ENCODE peak calls at places on chromosomes 2 and 18, in seven cellular contexts. F, X, O, J, K, I and H are unnamed samples.

GRCh38 chr2:239826376-239826775 is 198.8 kb downstream of the NDUFA10 start:
- DNase-seq in F (no peak), X (no peak), O (no peak), J (peak; percentile 4), K (no peak), I (no peak), H (no peak)

GRCh38 chr18:8661754-8662573 is 43.4 kb upstream of the MTCL1 start:
- DNase-seq in F (no peak), X (no peak), O (peak; percentile 28), J (no peak), K (peak; percentile 16), I (peak; percentile 38), H (peak; percentile 39)

GRCh38 chr2:220259656-220260055 is 632.2 kb downstream of the SLC4A3 start:
- DNase-seq in F (no peak), X (no peak), O (no peak), J (no peak), K (no peak), I (no peak), H (no peak)

GRCh38 chr2:232795920-232796319 is 19.6 kb upstream of the KCNJ13 start:
- DNase-seq in F (peak; percentile 83), X (no peak), O (no peak), J (no peak), K (no peak), I (no peak), H (no peak)

GRCh38 chr2:222451270-222451674 is 26.9 kb downstream of the SGPP2 start:
- DNase-seq in F (no peak), X (no peak), O (peak; percentile 54), J (no peak), K (no peak), I (no peak), H (no peak)

GRCh38 chr2:23363831-23364230 is 21.1 kb upstream of the KLHL29 start:
- DNase-seq in F (no peak), X (no peak), O (no peak), J (no peak), K (no peak), I (no peak), H (no peak)

GRCh38 chr2:223993634-223994232 is 36.5 kb downstream of the MRPL44 start:
- DNase-seq in F (peak; percentile 85), X (peak; percentile 24), O (peak; percentile 78), J (peak; percentile 39), K (peak; percentile 65), I (peak; percentile 58), H (peak; percentile 48)

GRCh38 chr18:9726936-9727335 is 18.8 kb downstream of the RAB31 start:
- DNase-seq in F (no peak), X (no peak), O (no peak), J (no peak), K (no peak), I (no peak), H (no peak)

GRCh38 chr2:219688560-219689445 is 61.4 kb downstream of the SLC4A3 start:
- DNase-seq in F (no peak), X (no peak), O (no peak), J (peak; percentile 45), K (peak; percentile 73), I (no peak), H (no peak)

GRCh38 chr2:142112648-142113278 is 18.1 kb downstream of the LRP1B start:
- DNase-seq in F (peak; percentile 59), X (no peak), O (no peak), J (no peak), K (peak; percentile 11), I (no peak), H (no peak)

GRCh38 chr2:233098615-233099014 is 38.5 kb downstream of the INPP5D start:
- DNase-seq in F (no peak), X (no peak), O (peak; percentile 53), J (no peak), K (no peak), I (no peak), H (no peak)

GRCh38 chr2:174024524-174025270 is 59.5 kb upstream of the SP3 start:
- DNase-seq in F (peak; percentile 80), X (no peak), O (peak; percentile 62), J (peak; percentile 86), K (no peak), I (no peak), H (no peak)

GRCh38 chr2:61978522-61978921 is 73.0 kb downstream of the COMMD1 start:
- DNase-seq in F (no peak), X (no peak), O (peak; percentile 45), J (no peak), K (no peak), I (no peak), H (no peak)

GRCh38 chr2:32484907-32485306 is 128.1 kb downstream of the BIRC6 start:
- DNase-seq in F (peak; percentile 91), X (no peak), O (no peak), J (no peak), K (peak; percentile 67), I (no peak), H (no peak)

GRCh38 chr2:176122266-176122632 is 270 bp upstream of the HOXD9 start:
- DNase-seq in F (no peak), X (no peak), O (no peak), J (no peak), K (peak; percentile 83), I (no peak), H (no peak)

GRCh38 chr18:26911840-26912239 is 46.3 kb upstream of the AQP4 start:
- DNase-seq in F (no peak), X (no peak), O (peak; percentile 15), J (no peak), K (peak; percentile 6), I (no peak), H (no peak)

GRCh38 chr2:197777823-197778407 is 7.2 kb downstream of the BOLL start:
- DNase-seq in F (peak; percentile 14), X (no peak), O (peak; percentile 19), J (no peak), K (peak; percentile 6), I (peak; percentile 6), H (peak; percentile 42)